ENCODE peak calls at places on chromosome 6, in six cellular contexts. Z, H, X, D, L and K are unnamed samples.

GRCh38 chr6:115675443-115675842 is 385.2 kb downstream of the FRK start:
- DNase-seq in Z (no peak), H (no peak), X (no peak), D (no peak), L (no peak), K (no peak)

GRCh38 chr6:28657756-28658465 is 132.2 kb downstream of the GPX5 start:
- DNase-seq in Z (peak; percentile 45), H (peak; percentile 53), X (peak; percentile 32), D (no peak), L (peak; percentile 62), K (no peak)

GRCh38 chr6:107840636-107841264 is 16.6 kb upstream of the SCML4 start:
- DNase-seq in Z (no peak), H (no peak), X (no peak), D (no peak), L (no peak), K (no peak)

GRCh38 chr6:74912234-74912633 is 293.6 kb downstream of the COL12A1 start:
- DNase-seq in Z (no peak), H (no peak), X (no peak), D (no peak), L (no peak), K (no peak)

GRCh38 chr6:139587469-139587868 is 213.0 kb upstream of the CITED2 start:
- DNase-seq in Z (no peak), H (peak; percentile 84), X (no peak), D (no peak), L (no peak), K (no peak)

GRCh38 chr6:158213925-158214674 is 46.0 kb downstream of the GTF2H5 start:
- DNase-seq in Z (peak; percentile 21), H (peak; percentile 83), X (no peak), D (peak; percentile 51), L (peak; percentile 69), K (no peak)

GRCh38 chr6:34145161-34146020 is 496 bp downstream of the GRM4 start:
- DNase-seq in Z (no peak), H (peak; percentile 36), X (no peak), D (no peak), L (peak; percentile 69), K (no peak)

GRCh38 chr6:104623052-104623690 is 236.5 kb downstream of the HACE1 start:
- DNase-seq in Z (no peak), H (no peak), X (no peak), D (no peak), L (peak; percentile 66), K (no peak)

DNA sequence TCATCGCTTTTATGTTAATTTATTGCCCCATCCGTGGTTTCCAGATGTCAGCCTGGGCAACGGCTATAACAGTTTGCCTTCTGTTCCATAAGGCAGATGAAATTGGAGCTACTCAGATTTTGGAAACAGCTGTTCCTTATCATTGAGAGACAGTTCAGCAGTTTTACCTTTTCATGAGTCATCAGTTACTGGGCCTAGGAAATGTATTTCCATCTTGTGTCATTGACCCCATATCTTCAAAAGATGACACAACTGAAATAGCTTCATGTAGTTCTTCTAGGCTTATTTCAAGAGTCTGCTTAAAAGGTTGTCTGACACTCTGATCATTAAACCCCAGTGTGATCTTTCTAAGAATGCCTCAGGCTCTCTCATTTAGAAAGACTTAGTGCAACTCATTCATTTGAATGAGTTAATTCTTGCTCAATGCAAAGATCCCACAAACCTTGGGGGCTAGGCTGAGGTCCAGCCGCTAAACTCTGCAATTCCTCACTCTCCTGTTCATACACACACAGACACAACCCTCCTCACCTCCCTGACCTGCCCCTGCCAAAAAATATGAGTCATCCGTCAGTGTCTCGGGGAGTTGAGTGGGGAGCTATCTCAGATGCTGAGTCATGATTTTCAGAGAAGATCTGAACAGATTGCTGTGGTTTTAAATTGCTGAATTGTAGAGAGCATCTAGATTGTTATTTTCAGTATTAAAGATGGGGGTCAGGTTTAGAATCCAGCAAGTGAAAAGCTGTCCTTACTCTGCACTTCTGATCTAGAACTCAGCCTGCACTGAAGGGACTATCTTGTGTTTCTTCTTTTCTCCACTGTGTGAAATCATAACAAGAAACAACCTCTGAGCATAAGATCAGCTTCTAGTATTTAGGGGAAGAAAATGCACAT is 61.8 kb downstream of the RPP40 start:
- DNase-seq in Z (no peak), H (peak; percentile 89), X (peak; percentile 35), D (no peak), L (no peak), K (no peak)
- TF ChIP-seq CTCF in Z (no peak), H (no peak), X (no peak), D (no peak), L (no peak), K (no peak)

GRCh38 chr6:79047072-79047471 is 31.0 kb downstream of the PHIP start:
- DNase-seq in Z (no peak), H (no peak), X (no peak), D (no peak), L (no peak), K (no peak)

GRCh38 chr6:79045966-79046365 is 32.1 kb downstream of the PHIP start:
- DNase-seq in Z (no peak), H (no peak), X (no peak), D (no peak), L (no peak), K (no peak)

GRCh38 chr6:79042799-79043126 is 35.3 kb downstream of the PHIP start:
- DNase-seq in Z (no peak), H (no peak), X (no peak), D (no peak), L (no peak), K (no peak)

DNA sequence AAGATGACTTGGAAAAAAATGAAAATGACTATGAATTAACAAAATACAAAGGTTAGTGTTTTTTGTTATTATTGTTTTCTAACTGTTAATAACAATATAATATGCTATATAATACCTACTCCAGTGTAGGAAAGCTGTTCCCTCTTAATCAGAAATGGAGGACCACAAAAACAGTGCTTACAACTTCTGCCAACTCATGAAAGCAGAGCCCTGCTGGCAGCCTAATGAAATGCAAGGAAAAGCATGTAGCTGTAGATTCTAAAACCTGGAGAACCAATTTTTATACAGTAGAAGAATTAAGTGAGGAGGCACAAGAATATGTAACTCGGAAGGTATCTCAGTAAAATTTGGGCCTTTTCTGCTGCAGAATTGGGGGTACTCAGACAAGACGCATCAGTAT is 29.4 kb downstream of the PHIP start:
- DNase-seq in Z (no peak), H (peak; percentile 48), X (no peak), D (no peak), L (peak; percentile 37), K (no peak)
- TF ChIP-seq CTCF in Z (peak; percentile 63), H (peak; percentile 73), X (peak; percentile 44), D (no peak), L (peak; percentile 70), K (peak; percentile 76)

GRCh38 chr6:124858564-124858963 is 103.7 kb upstream of the RNF217 start:
- DNase-seq in Z (no peak), H (no peak), X (no peak), D (no peak), L (no peak), K (no peak)

GRCh38 chr6:124857746-124858145 is 104.5 kb upstream of the RNF217 start:
- DNase-seq in Z (no peak), H (no peak), X (no peak), D (no peak), L (no peak), K (no peak)

GRCh38 chr6:124859366-124859765 is 102.9 kb upstream of the RNF217 start:
- DNase-seq in Z (no peak), H (no peak), X (no peak), D (no peak), L (no peak), K (no peak)

DNA sequence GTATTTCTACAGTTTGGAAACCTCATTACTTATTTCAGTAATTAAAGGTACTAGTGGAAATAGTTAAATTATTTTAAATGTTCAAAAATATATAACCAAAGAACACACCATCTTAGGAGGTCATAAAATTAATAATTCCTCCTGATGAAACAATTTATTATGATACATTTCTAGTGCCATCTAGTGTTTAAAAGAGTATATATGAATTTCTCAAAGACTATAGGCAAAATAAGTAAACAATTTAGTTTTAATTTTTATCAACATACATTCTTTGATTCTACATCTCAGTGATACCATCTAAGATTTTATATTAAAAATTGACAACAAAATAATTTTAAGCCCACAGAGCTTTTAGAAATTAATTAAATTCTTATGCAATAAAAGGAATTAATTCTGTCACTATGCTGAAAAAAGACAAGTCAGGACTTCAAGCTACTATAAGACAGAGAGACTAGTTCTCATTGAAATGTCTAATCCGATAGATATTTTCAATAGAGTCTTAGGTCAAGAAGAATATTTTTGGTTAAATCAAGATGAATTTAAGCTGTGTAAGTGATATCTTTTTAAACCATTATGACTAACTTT is 107.8 kb upstream of the RNF217 start:
- DNase-seq in Z (no peak), H (no peak), X (no peak), D (no peak), L (no peak), K (no peak)
- TF ChIP-seq CTCF in Z (peak; percentile 45), H (no peak), X (no peak), D (peak; percentile 16), L (peak; percentile 46), K (peak; percentile 75)

GRCh38 chr6:132798820-132799538 is 542 bp upstream of the SLC18B1 start:
- DNase-seq in Z (peak; percentile 62), H (peak; percentile 57), X (peak; percentile 63), D (peak; percentile 64), L (peak; percentile 77), K (peak; percentile 73)
- TF ChIP-seq CTCF in Z (peak; percentile 92), H (peak; percentile 95), X (peak; percentile 87), D (peak; percentile 43), L (peak; percentile 89), K (peak; percentile 90)